ENCODE peak calls at places on chromosomes 1 and 21, in four cellular contexts. One of them, this sample, is unnamed.

GRCh38 chr21:37266515-37267221 is 466 bp downstream of the VPS26C start:
- DNase-seq in H9: no peak
- DNase-seq in fibroblast of the aortic adventitia: peak
- DNase-seq in NB4: peak
- DNase-seq in this sample: peak

GRCh38 chr1:89821322-89822108 is 683 bp downstream of the LRRC8D start:
- DNase-seq in H9: peak
- DNase-seq in fibroblast of the aortic adventitia: no peak
- DNase-seq in NB4: peak
- DNase-seq in this sample: peak

GRCh38 chr1:164617607-164618564 is 58.9 kb downstream of the PBX1 start:
- DNase-seq in H9: peak
- DNase-seq in fibroblast of the aortic adventitia: peak
- DNase-seq in NB4: peak
- DNase-seq in this sample: peak

GRCh38 chr1:202501281-202501680 is 152.8 kb downstream of the PPP1R12B start:
- DNase-seq in H9: no peak
- DNase-seq in fibroblast of the aortic adventitia: peak
- DNase-seq in NB4: peak
- DNase-seq in this sample: no peak

GRCh38 chr1:205042911-205043806 is at the start of gene CNTN2:
- DNase-seq in H9: peak
- DNase-seq in fibroblast of the aortic adventitia: no peak
- DNase-seq in NB4: no peak
- DNase-seq in this sample: peak

GRCh38 chr1:227793948-227794812 is 21.3 kb upstream of the PRSS38 start:
- DNase-seq in H9: peak
- DNase-seq in fibroblast of the aortic adventitia: peak
- DNase-seq in NB4: no peak
- DNase-seq in this sample: peak

GRCh38 chr1:5223266-5223665 is 568.9 kb downstream of the AJAP1 start:
- DNase-seq in H9: no peak
- DNase-seq in fibroblast of the aortic adventitia: no peak
- DNase-seq in NB4: no peak
- DNase-seq in this sample: no peak

GRCh38 chr21:20999567-21000169 is 1.5 kb downstream of the NCAM2 start:
- DNase-seq in H9: peak
- DNase-seq in fibroblast of the aortic adventitia: peak
- DNase-seq in NB4: peak
- DNase-seq in this sample: peak

GRCh38 chr1:234725177-234726132 is 115.5 kb upstream of the IRF2BP2 start:
- DNase-seq in H9: no peak
- DNase-seq in fibroblast of the aortic adventitia: peak
- DNase-seq in NB4: no peak
- DNase-seq in this sample: no peak

GRCh38 chr1:17775796-17776195 is 20.7 kb downstream of the ACTL8 start:
- DNase-seq in H9: no peak
- DNase-seq in fibroblast of the aortic adventitia: no peak
- DNase-seq in NB4: no peak
- DNase-seq in this sample: no peak

GRCh38 chr1:71039666-71040262 is 7.9 kb downstream of the PTGER3 start:
- DNase-seq in H9: no peak
- DNase-seq in fibroblast of the aortic adventitia: no peak
- DNase-seq in NB4: no peak
- DNase-seq in this sample: no peak

GRCh38 chr1:51937112-51937511 is 53.4 kb downstream of the RAB3B start:
- DNase-seq in H9: no peak
- DNase-seq in fibroblast of the aortic adventitia: no peak
- DNase-seq in NB4: no peak
- DNase-seq in this sample: no peak

GRCh38 chr1:210598135-210598652 is 269.5 kb downstream of the HHAT start:
- DNase-seq in H9: no peak
- DNase-seq in fibroblast of the aortic adventitia: peak
- DNase-seq in NB4: peak
- DNase-seq in this sample: no peak

GRCh38 chr1:156860639-156861423 is at the start of gene NTRK1:
- DNase-seq in H9: peak
- DNase-seq in fibroblast of the aortic adventitia: no peak
- DNase-seq in NB4: peak
- DNase-seq in this sample: peak

GRCh38 chr21:25639167-25639921 is at the start of gene JAM2:
- DNase-seq in H9: peak
- DNase-seq in fibroblast of the aortic adventitia: no peak
- DNase-seq in NB4: no peak
- DNase-seq in this sample: peak

GRCh38 chr1:26530898-26531598 is 1.5 kb downstream of the RPS6KA1 start:
- DNase-seq in H9: peak
- DNase-seq in fibroblast of the aortic adventitia: peak
- DNase-seq in NB4: peak
- DNase-seq in this sample: peak
- TF ChIP-seq CTCF in H9: peak
- TF ChIP-seq CTCF in fibroblast of the aortic adventitia: no peak
- TF ChIP-seq CTCF in NB4: peak
- TF ChIP-seq CTCF in this sample: no peak

GRCh38 chr1:27332536-27333281 is 9.1 kb upstream of the SYTL1 start:
- DNase-seq in H9: peak
- DNase-seq in fibroblast of the aortic adventitia: peak
- DNase-seq in NB4: peak
- DNase-seq in this sample: peak
- TF ChIP-seq CTCF in H9: peak
- TF ChIP-seq CTCF in fibroblast of the aortic adventitia: peak
- TF ChIP-seq CTCF in NB4: peak
- TF ChIP-seq CTCF in this sample: peak

GRCh38 chr1:1300352-1300739 is 7.4 kb downstream of the ACAP3 start:
- DNase-seq in H9: no peak
- DNase-seq in fibroblast of the aortic adventitia: no peak
- DNase-seq in NB4: no peak
- DNase-seq in this sample: no peak
- TF ChIP-seq CTCF in H9: no peak
- TF ChIP-seq CTCF in fibroblast of the aortic adventitia: no peak
- TF ChIP-seq CTCF in NB4: no peak
- TF ChIP-seq CTCF in this sample: no peak

GRCh38 chr1:39116116-39116607 is 88.3 kb upstream of the MACF1 start:
- DNase-seq in H9: no peak
- DNase-seq in fibroblast of the aortic adventitia: no peak
- DNase-seq in NB4: no peak
- DNase-seq in this sample: no peak

GRCh38 chr1:39110882-39111281 is 84.7 kb downstream of the NDUFS5 start:
- DNase-seq in H9: no peak
- DNase-seq in fibroblast of the aortic adventitia: no peak
- DNase-seq in NB4: no peak
- DNase-seq in this sample: no peak

GRCh38 chr1:39110325-39110851 is 84.2 kb downstream of the NDUFS5 start:
- DNase-seq in H9: no peak
- DNase-seq in fibroblast of the aortic adventitia: peak
- DNase-seq in NB4: no peak
- DNase-seq in this sample: no peak

GRCh38 chr1:39115271-39116110 is 89.0 kb upstream of the MACF1 start:
- DNase-seq in H9: no peak
- DNase-seq in fibroblast of the aortic adventitia: peak
- DNase-seq in NB4: peak
- DNase-seq in this sample: no peak

GRCh38 chr1:39113109-39113743 is 87.1 kb downstream of the NDUFS5 start:
- DNase-seq in H9: no peak
- DNase-seq in fibroblast of the aortic adventitia: no peak
- DNase-seq in NB4: no peak
- DNase-seq in this sample: no peak
- TF ChIP-seq CTCF in H9: no peak
- TF ChIP-seq CTCF in fibroblast of the aortic adventitia: no peak
- TF ChIP-seq CTCF in NB4: no peak
- TF ChIP-seq CTCF in this sample: no peak

GRCh38 chr21:33360281-33360680 is 35.5 kb downstream of the IFNAR1 start:
- DNase-seq in H9: no peak
- DNase-seq in fibroblast of the aortic adventitia: peak
- DNase-seq in NB4: no peak
- DNase-seq in this sample: no peak
- TF ChIP-seq CTCF in H9: no peak
- TF ChIP-seq CTCF in fibroblast of the aortic adventitia: no peak
- TF ChIP-seq CTCF in NB4: no peak
- TF ChIP-seq CTCF in this sample: no peak